ENCODE peak calls at places on chromosome 6, in eight cellular contexts. I is skeletal muscle cell, P is iPS DF 6.9, X is pons, L is NCI-H2081, S is AG08395, E is T-helper 17 cell, Y is activated B cell treated with CpG ODN at 0.5 μM for 24 hours. D is an unnamed sample.

GRCh38 chr6:154650351-154650750 is 82.9 kb upstream of the SCAF8 start:
- DNase-seq in I (no peak), P (no peak), X (no peak), L (no peak), S (no peak), E (no peak), Y (no peak), D (no peak)

GRCh38 chr6:12348530-12349511 is 58.7 kb downstream of the EDN1 start:
- DNase-seq in I (no peak), P (no peak), X (no peak), L (no peak), S (peak; percentile 86), E (no peak), Y (no peak), D (no peak)

GRCh38 chr6:125271486-125272159 is 30.1 kb downstream of the HDDC2 start:
- DNase-seq in I (no peak), P (no peak), X (no peak), L (no peak), S (no peak), E (no peak), Y (no peak), D (no peak)

GRCh38 chr6:43276180-43277082 is 21.6 kb upstream of the SLC22A7 start:
- DNase-seq in I (no peak), P (no peak), X (no peak), L (no peak), S (no peak), E (no peak), Y (peak; percentile 45), D (no peak)

GRCh38 chr6:17096657-17097056 is 5.2 kb upstream of the STMND1 start:
- DNase-seq in I (no peak), P (no peak), X (peak; percentile 97), L (peak; percentile 13), S (no peak), E (no peak), Y (no peak), D (no peak)

GRCh38 chr6:108080010-108080780 is 5.7 kb upstream of the OSTM1 start:
- DNase-seq in I (peak; percentile 1), P (no peak), X (no peak), L (no peak), S (peak; percentile 62), E (no peak), Y (no peak), D (no peak)

GRCh38 chr6:43964659-43965570 is 162.3 kb downstream of the MRPL14 start:
- DNase-seq in I (no peak), P (no peak), X (no peak), L (no peak), S (no peak), E (no peak), Y (no peak), D (no peak)

GRCh38 chr6:74928203-74928602 is 277.6 kb downstream of the COL12A1 start:
- DNase-seq in I (no peak), P (no peak), X (no peak), L (no peak), S (no peak), E (no peak), Y (no peak), D (no peak)

GRCh38 chr6:90111387-90111786 is 185.3 kb downstream of the BACH2 start:
- DNase-seq in I (no peak), P (no peak), X (no peak), L (no peak), S (no peak), E (no peak), Y (no peak), D (no peak)

GRCh38 chr6:34246563-34247391 is 2.0 kb downstream of the SMIM29 start:
- DNase-seq in I (no peak), P (no peak), X (no peak), L (peak; percentile 25), S (no peak), E (no peak), Y (peak; percentile 53), D (no peak)

GRCh38 chr6:82614518-82614917 is 250.9 kb downstream of the TPBG start:
- DNase-seq in I (no peak), P (no peak), X (no peak), L (no peak), S (no peak), E (no peak), Y (no peak), D (no peak)

GRCh38 chr6:161434921-161435411 is 161.1 kb upstream of the AGPAT4 start:
- DNase-seq in I (peak; percentile 96), P (no peak), X (peak; percentile 50), L (no peak), S (peak; percentile 86), E (no peak), Y (no peak), D (no peak)

GRCh38 chr6:51093899-51094665 is 275.4 kb downstream of the TFAP2B start:
- DNase-seq in I (no peak), P (no peak), X (no peak), L (no peak), S (no peak), E (no peak), Y (no peak), D (no peak)

GRCh38 chr6:155377061-155377460 is 62.8 kb upstream of the TFB1M start:
- DNase-seq in I (peak; percentile 50), P (no peak), X (no peak), L (no peak), S (peak; percentile 82), E (no peak), Y (no peak), D (no peak)

GRCh38 chr6:11354019-11354418 is 121.6 kb upstream of the NEDD9 start:
- DNase-seq in I (peak; percentile 72), P (no peak), X (no peak), L (no peak), S (peak; percentile 12), E (no peak), Y (no peak), D (no peak)

GRCh38 chr6:159853735-159854134 is 37.1 kb upstream of the MAS1 start:
- DNase-seq in I (no peak), P (no peak), X (no peak), L (no peak), S (no peak), E (no peak), Y (no peak), D (no peak)

GRCh38 chr6:23505021-23505420 is 621.0 kb upstream of the NRSN1 start:
- DNase-seq in I (peak; percentile 32), P (no peak), X (no peak), L (no peak), S (peak; percentile 24), E (no peak), Y (no peak), D (no peak)

GRCh38 chr6:167806061-167806700 is 20.5 kb upstream of the AFDN start:
- DNase-seq in I (no peak), P (no peak), X (no peak), L (no peak), S (no peak), E (no peak), Y (no peak), D (no peak)

GRCh38 chr6:134948142-134948541 is 1.8 kb downstream of the ALDH8A1 start:
- DNase-seq in I (no peak), P (no peak), X (no peak), L (no peak), S (no peak), E (no peak), Y (no peak), D (no peak)

GRCh38 chr6:36125575-36125974 is 4.7 kb upstream of the MAPK13 start:
- DNase-seq in I (no peak), P (no peak), X (no peak), L (no peak), S (no peak), E (no peak), Y (no peak), D (no peak)

GRCh38 chr6:139277161-139277560 is 14.6 kb downstream of the TXLNB start:
- DNase-seq in I (no peak), P (no peak), X (no peak), L (no peak), S (no peak), E (no peak), Y (no peak), D (no peak)

GRCh38 chr6:73732845-73733675 is 37.1 kb downstream of the CD109 start:
- DNase-seq in I (peak; percentile 33), P (peak; percentile 43), X (peak; percentile 74), L (peak; percentile 8), S (peak; percentile 83), E (peak; percentile 54), Y (peak; percentile 27), D (peak; percentile 27)

GRCh38 chr6:54173084-54173483 is 61.8 kb downstream of the MLIP start:
- DNase-seq in I (no peak), P (no peak), X (no peak), L (no peak), S (no peak), E (no peak), Y (no peak), D (no peak)

GRCh38 chr6:54264581-54265272 is 43.5 kb upstream of the TINAG start:
- DNase-seq in I (peak; percentile 13), P (no peak), X (no peak), L (no peak), S (no peak), E (no peak), Y (no peak), D (no peak)

GRCh38 chr6:77812304-77812703 is 159.5 kb downstream of the MEI4 start:
- DNase-seq in I (no peak), P (no peak), X (no peak), L (no peak), S (no peak), E (no peak), Y (no peak), D (no peak)

GRCh38 chr6:18707714-18708439 is 320.7 kb downstream of the RNF144B start:
- DNase-seq in I (no peak), P (no peak), X (no peak), L (no peak), S (no peak), E (no peak), Y (no peak), D (no peak)

GRCh38 chr6:105825210-105825609 is 260.9 kb upstream of the PRDM1 start:
- DNase-seq in I (no peak), P (no peak), X (no peak), L (no peak), S (no peak), E (no peak), Y (no peak), D (no peak)

GRCh38 chr6:210778-211177 is 81.5 kb upstream of the DUSP22 start:
- DNase-seq in I (no peak), P (no peak), X (no peak), L (no peak), S (no peak), E (no peak), Y (no peak), D (no peak)

GRCh38 chr6:10513544-10513943 is 7.6 kb upstream of the GCNT2 start:
- DNase-seq in I (no peak), P (no peak), X (no peak), L (no peak), S (no peak), E (no peak), Y (no peak), D (no peak)

GRCh38 chr6:158777510-158777909 is 41.7 kb downstream of the EZR start:
- DNase-seq in I (no peak), P (no peak), X (no peak), L (no peak), S (no peak), E (no peak), Y (no peak), D (no peak)

GRCh38 chr6:144893737-144894151 is 608.6 kb downstream of the UTRN start:
- DNase-seq in I (no peak), P (no peak), X (no peak), L (no peak), S (no peak), E (no peak), Y (no peak), D (no peak)

GRCh38 chr6:18601515-18602035 is 214.4 kb downstream of the RNF144B start:
- DNase-seq in I (no peak), P (no peak), X (no peak), L (peak; percentile 38), S (no peak), E (no peak), Y (no peak), D (peak; percentile 6)

GRCh38 chr6:55773620-55774019 is 101.8 kb downstream of the BMP5 start:
- DNase-seq in I (no peak), P (no peak), X (no peak), L (no peak), S (no peak), E (no peak), Y (no peak), D (no peak)